ENCODE peak calls at places on chromosomes 16 and 17, in eight cellular contexts. J is ovary, F is neural progenitor cell, M is prostate gland, X is IMR-90, Y is right cardiac atrium, P is lung, V is H1. L is an unnamed sample.

GRCh38 chr17:35432176-35433074 is at the start of gene SLFN12:
- DNase-seq in F (peak; percentile 26), X (peak; percentile 98), V (peak; percentile 70), M (no peak), J (peak; percentile 58), Y (peak; percentile 76), P (peak; percentile 79), L (no peak)

GRCh38 chr17:12958786-12959185 is 59.0 kb downstream of the ELAC2 start:
- DNase-seq in X (peak; percentile 60), V (no peak), J (no peak), Y (no peak), P (no peak), F (no peak), M (no peak), L (no peak)

GRCh38 chr16:23423496-23424049 is 29.4 kb downstream of the COG7 start:
- DNase-seq in F (no peak), X (peak; percentile 99), M (peak; percentile 95), Y (peak; percentile 82), J (peak; percentile 82), P (peak; percentile 87), V (no peak), L (no peak)

GRCh38 chr17:80183581-80184422 is 14.0 kb downstream of the CARD14 start:
- DNase-seq in X (no peak), P (no peak), V (no peak), Y (no peak), F (no peak), M (no peak), J (no peak), L (no peak)

GRCh38 chr16:12314786-12315185 is 338.3 kb downstream of the SNX29 start:
- DNase-seq in X (no peak), J (no peak), P (no peak), M (no peak), Y (no peak), F (no peak), V (no peak), L (no peak)

GRCh38 chr16:21190599-21190998 is 20.8 kb downstream of the ZP2 start:
- DNase-seq in J (no peak), M (no peak), P (no peak), F (no peak), Y (no peak), X (peak; percentile 11), V (no peak), L (no peak)

GRCh38 chr17:40086150-40087044 is 14.0 kb downstream of the NR1D1 start:
- DNase-seq in Y (peak; percentile 86), X (no peak), J (peak; percentile 66), F (peak; percentile 83), P (no peak), M (no peak), V (no peak), L (peak; percentile 83)

GRCh38 chr16:74984194-74984669 is 691 bp downstream of the WDR59 start:
- DNase-seq in Y (no peak), F (no peak), M (no peak), P (no peak), X (peak; percentile 34), V (no peak), J (no peak), L (no peak)

GRCh38 chr16:66842765-66843164 is 1.4 kb upstream of the CA7 start:
- DNase-seq in F (no peak), M (no peak), Y (no peak), V (no peak), X (peak; percentile 19), J (no peak), P (no peak), L (no peak)

GRCh38 chr17:42680331-42680808 is 1.3 kb downstream of the CCR10 start:
- DNase-seq in V (no peak), Y (no peak), P (no peak), M (no peak), X (peak; percentile 29), J (no peak), F (no peak), L (peak; percentile 82)

GRCh38 chr16:31528726-31529397 is 1.2 kb downstream of the AHSP start:
- DNase-seq in J (no peak), M (no peak), Y (no peak), V (no peak), P (peak; percentile 30), F (no peak), X (peak; percentile 23), L (no peak)

GRCh38 chr17:81160306-81160705 is 5.0 kb upstream of the PVALEF start:
- DNase-seq in P (peak; percentile 51), M (no peak), Y (peak; percentile 84), J (peak; percentile 51), V (no peak), F (no peak), X (no peak), L (no peak)

GRCh38 chr16:89246903-89247733 is 29.6 kb downstream of the ZNF778 start:
- DNase-seq in J (peak; percentile 98), F (peak; percentile 95), V (peak; percentile 62), M (peak; percentile 91), Y (peak; percentile 94), X (peak; percentile 79), P (peak; percentile 91), L (no peak)

GRCh38 chr17:6677158-6677831 is 25.7 kb downstream of the C17orf100 start:
- DNase-seq in X (peak; percentile 3), M (no peak), P (no peak), F (no peak), J (no peak), V (no peak), Y (no peak), L (no peak)

GRCh38 chr16:3793161-3793576 is 75.8 kb upstream of the TRAP1 start:
- DNase-seq in X (no peak), P (peak; percentile 29), Y (peak; percentile 79), M (peak; percentile 61), J (peak; percentile 57), F (no peak), V (no peak), L (no peak)

GRCh38 chr16:59210955-59211541 is 476.9 kb upstream of the GOT2 start:
- DNase-seq in P (no peak), V (peak; percentile 51), Y (peak; percentile 64), X (peak; percentile 43), M (peak; percentile 8), F (peak; percentile 81), J (peak; percentile 7), L (no peak)

GRCh38 chr16:11090947-11091785 is 146.8 kb downstream of the CLEC16A start:
- DNase-seq in V (no peak), M (no peak), J (no peak), F (no peak), P (no peak), X (no peak), Y (peak; percentile 49), L (peak; percentile 21)

GRCh38 chr16:56608043-56608875 is at the start of gene MT2A:
- DNase-seq in V (no peak), X (peak; percentile 97), J (peak; percentile 90), Y (peak; percentile 99), M (peak; percentile 95), P (peak; percentile 94), F (peak; percentile 95), L (peak; percentile 93)

GRCh38 chr17:9522074-9522473 is 53.5 kb downstream of the STX8 start:
- DNase-seq in Y (no peak), V (no peak), F (peak; percentile 75), M (no peak), P (no peak), J (no peak), X (peak; percentile 62), L (peak; percentile 25)

GRCh38 chr17:3222505-3222904 is 15.0 kb downstream of the OR1A1 start:
- DNase-seq in P (no peak), J (no peak), Y (no peak), M (no peak), F (no peak), X (no peak), V (no peak), L (no peak)

GRCh38 chr17:59890720-59891119 is 2.0 kb downstream of the TUBD1 start:
- DNase-seq in Y (no peak), P (no peak), M (no peak), J (no peak), F (no peak), V (no peak), X (peak; percentile 78), L (no peak)

GRCh38 chr17:80023261-80024205 is 12.1 kb downstream of the TBC1D16 start:
- DNase-seq in X (no peak), Y (peak; percentile 87), J (no peak), V (no peak), F (peak; percentile 41), P (no peak), M (no peak), L (peak; percentile 94)

GRCh38 chr17:49760296-49760695 is 3.6 kb downstream of the FAM117A start:
- DNase-seq in Y (no peak), V (no peak), X (no peak), J (no peak), F (no peak), M (no peak), P (no peak), L (no peak)

DNA sequence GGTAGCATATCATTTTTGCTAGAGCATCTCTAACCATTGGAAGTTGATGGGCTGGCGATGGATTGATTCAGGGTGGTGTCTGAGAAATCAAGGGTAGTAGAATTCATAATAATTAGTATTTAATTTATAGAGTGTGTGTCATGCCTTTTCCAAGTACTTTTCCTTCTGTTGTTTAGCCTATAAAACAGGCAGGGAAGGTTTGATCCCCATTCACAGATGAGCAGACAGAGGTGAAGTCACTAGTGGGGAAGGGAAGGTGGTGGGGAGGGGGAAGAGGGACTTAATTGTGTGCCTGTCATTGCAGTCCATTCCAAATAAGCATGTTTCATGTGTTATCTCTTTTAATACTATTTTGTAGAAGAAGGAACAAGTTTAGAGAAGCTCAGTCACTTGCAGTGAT is 131.3 kb downstream of the MSI2 start:
- DNase-seq in Y (no peak), M (no peak), P (no peak), X (no peak), J (no peak), V (no peak), F (no peak), L (no peak)
- H3K9me3 ChIP-seq in Y (no peaks in the 10 kb centered on the region), M (no peaks in the 10 kb centered on the region), P (no peaks in the 10 kb centered on the region), X (no peaks in the 10 kb centered on the region), J (no peaks in the 10 kb centered on the region), V (peaks cover 7% of the 10 kb centered on the region), F (peaks cover 7% of the 10 kb centered on the region), L (peaks cover 20% of the 10 kb centered on the region)

GRCh38 chr17:27086526-27086925 is 207.4 kb upstream of the WSB1 start:
- DNase-seq in V (no peak), Y (no peak), F (no peak), P (no peak), J (no peak), X (no peak), M (no peak), L (no peak)
- H3K9me3 ChIP-seq in V (peaks cover 77% of the 10 kb centered on the region), Y (no peaks in the 10 kb centered on the region), F (peaks cover 11% of the 10 kb centered on the region), P (no peaks in the 10 kb centered on the region), J (no peaks in the 10 kb centered on the region), X (peaks cover 13% of the 10 kb centered on the region), M (no peaks in the 10 kb centered on the region), L (no peaks in the 10 kb centered on the region)

GRCh38 chr17:16552637-16553045 is 16.4 kb downstream of the ZNF287 start:
- DNase-seq in F (no peak), J (no peak), Y (no peak), X (no peak), P (no peak), V (no peak), M (no peak), L (no peak)
- H3K9me3 ChIP-seq in F (peaks cover 51% of the 10 kb centered on the region), J (peaks cover 29% of the 10 kb centered on the region), Y (peaks cover 7% of the 10 kb centered on the region), X (peaks cover 67% of the 10 kb centered on the region), P (peaks cover 48% of the 10 kb centered on the region), V (peaks cover 58% of the 10 kb centered on the region), M (no peaks in the 10 kb centered on the region), L (peaks cover 47% of the 10 kb centered on the region)

DNA sequence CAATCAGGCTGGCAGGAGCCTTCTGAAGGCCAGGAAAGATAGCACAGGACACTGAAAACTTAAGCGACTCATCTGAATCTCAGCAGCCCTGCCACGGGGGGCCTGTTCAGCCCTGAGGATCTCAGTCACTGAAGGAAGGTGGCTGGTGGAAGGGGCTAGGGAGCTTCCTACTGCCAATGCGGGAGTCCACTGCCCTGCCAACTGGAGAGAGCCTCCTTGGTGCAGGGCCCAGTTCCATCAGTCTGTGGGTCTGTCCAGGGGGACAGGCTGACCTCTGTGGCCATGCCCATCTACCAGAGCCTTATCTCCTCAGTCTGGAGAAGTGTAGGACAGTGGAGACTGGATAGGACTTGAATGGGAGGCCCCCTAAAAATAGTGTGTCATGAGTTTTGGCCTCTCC is 1851.6 kb downstream of the TP53TG3F start:
- DNase-seq in X (no peak), Y (no peak), V (no peak), P (no peak), M (no peak), J (no peak), F (no peak), L (no peak)
- H3K9me3 ChIP-seq in X (peaks cover 34% of the 10 kb centered on the region), Y (no peaks in the 10 kb centered on the region), V (peaks cover 96% of the 10 kb centered on the region), P (no peaks in the 10 kb centered on the region), M (no peaks in the 10 kb centered on the region), J (no peaks in the 10 kb centered on the region), F (peaks cover 3% of the 10 kb centered on the region), L (no peaks in the 10 kb centered on the region)

L was measured in WERI-Rb-1.